ENCODE peak calls at places on chromosomes 7 and 10, in four cellular contexts. One of them, this sample, is unnamed.
A peak's percentile ranks its signal among the peaks of the same experiment; 100 is the strongest.

GRCh38 chr7:157016352-157017041 is 6.0 kb upstream of the MNX1 start:
- DNase-seq in GM12878: peak; percentile 72
- DNase-seq in HepG2: no peak
- DNase-seq in K562: no peak
- DNase-seq in this sample: no peak

GRCh38 chr7:100632951-100633717 is 8.2 kb downstream of the TFR2 start:
- DNase-seq in K562: no peak
- DNase-seq in HepG2: no peak
- DNase-seq in GM12878: no peak
- DNase-seq in this sample: no peak

GRCh38 chr10:59971915-59972314 is 65.6 kb upstream of the CCDC6 start:
- DNase-seq in GM12878: no peak
- DNase-seq in HepG2: peak; percentile 93
- DNase-seq in K562: no peak
- DNase-seq in this sample: no peak

GRCh38 chr10:132532784-132533560 is 4.6 kb upstream of the INPP5A start:
- DNase-seq in K562: no peak
- DNase-seq in GM12878: no peak
- DNase-seq in HepG2: no peak
- DNase-seq in this sample: no peak

GRCh38 chr10:72243822-72244437 is 27.9 kb upstream of the ASCC1 start:
- DNase-seq in K562: peak; percentile 82
- DNase-seq in GM12878: no peak
- DNase-seq in HepG2: no peak
- DNase-seq in this sample: peak; percentile 43

GRCh38 chr7:1693991-1694524 is 24.0 kb downstream of the ELFN1 start:
- DNase-seq in GM12878: no peak
- DNase-seq in K562: peak; percentile 36
- DNase-seq in HepG2: no peak
- DNase-seq in this sample: no peak

GRCh38 chr10:21517983-21518628 is 7.4 kb downstream of the SKIDA1 start:
- DNase-seq in HepG2: no peak
- DNase-seq in GM12878: no peak
- DNase-seq in K562: no peak
- DNase-seq in this sample: no peak

GRCh38 chr10:15265076-15265475 is 96.6 kb upstream of the NMT2 start:
- DNase-seq in GM12878: no peak
- DNase-seq in K562: no peak
- DNase-seq in HepG2: no peak
- DNase-seq in this sample: no peak

GRCh38 chr7:149822353-149822943 is 15.7 kb upstream of the ZNF862 start:
- DNase-seq in GM12878: no peak
- DNase-seq in HepG2: no peak
- DNase-seq in K562: peak; percentile 23
- DNase-seq in this sample: no peak

GRCh38 chr10:73591935-73592699 is 975 bp upstream of the USP54 start:
- DNase-seq in HepG2: peak; percentile 95
- DNase-seq in GM12878: peak; percentile 31
- DNase-seq in K562: peak; percentile 83
- DNase-seq in this sample: peak; percentile 36

GRCh38 chr10:5565205-5565545 is 40.4 kb downstream of the CALML3 start:
- DNase-seq in HepG2: no peak
- DNase-seq in GM12878: no peak
- DNase-seq in K562: no peak
- DNase-seq in this sample: no peak

GRCh38 chr7:131068604-131069021 is 259.1 kb upstream of the MKLN1 start:
- DNase-seq in HepG2: no peak
- DNase-seq in GM12878: no peak
- DNase-seq in K562: no peak
- DNase-seq in this sample: no peak

GRCh38 chr7:5596046-5596895 is 172.6 kb upstream of the TNRC18 start:
- DNase-seq in GM12878: no peak
- DNase-seq in K562: peak; percentile 94
- DNase-seq in HepG2: no peak
- DNase-seq in this sample: no peak

GRCh38 chr7:46554688-46555422 is 633.8 kb upstream of the IGFBP3 start:
- DNase-seq in K562: no peak
- DNase-seq in GM12878: no peak
- DNase-seq in HepG2: no peak
- DNase-seq in this sample: no peak

GRCh38 chr10:104267721-104268690 is 978 bp upstream of the GSTO2 start:
- DNase-seq in GM12878: no peak
- DNase-seq in HepG2: no peak
- DNase-seq in K562: no peak
- DNase-seq in this sample: peak; percentile 18

GRCh38 chr7:146115665-146116451 is 743 bp upstream of the CNTNAP2 start:
- DNase-seq in GM12878: no peak
- DNase-seq in K562: peak; percentile 84
- DNase-seq in HepG2: no peak
- DNase-seq in this sample: peak; percentile 92

GRCh38 chr10:128465697-128466096 is 339.5 kb upstream of the MKI67 start:
- DNase-seq in GM12878: no peak
- DNase-seq in K562: no peak
- DNase-seq in HepG2: no peak
- DNase-seq in this sample: no peak

GRCh38 chr10:107280293-107280692 is 115.8 kb upstream of the SORCS1 start:
- DNase-seq in GM12878: no peak
- DNase-seq in HepG2: no peak
- DNase-seq in K562: no peak
- DNase-seq in this sample: no peak

GRCh38 chr10:48935141-48935540 is 4.5 kb downstream of the LRRC18 start:
- DNase-seq in HepG2: no peak
- DNase-seq in K562: no peak
- DNase-seq in GM12878: no peak
- DNase-seq in this sample: no peak

GRCh38 chr7:157932498-157933218 is 595.9 kb downstream of the DNAJB6 start:
- DNase-seq in K562: no peak
- DNase-seq in HepG2: peak; percentile 28
- DNase-seq in GM12878: no peak
- DNase-seq in this sample: no peak

GRCh38 chr7:131244259-131244852 is 83.3 kb upstream of the MKLN1 start:
- DNase-seq in GM12878: no peak
- DNase-seq in K562: peak; percentile 57
- DNase-seq in HepG2: peak; percentile 35
- DNase-seq in this sample: no peak

GRCh38 chr10:86367339-86367951 is 850 bp upstream of the GRID1 start:
- DNase-seq in K562: no peak
- DNase-seq in GM12878: no peak
- DNase-seq in HepG2: no peak
- DNase-seq in this sample: no peak

GRCh38 chr10:103542764-103543616 is 49.5 kb downstream of the NEURL1 start:
- DNase-seq in GM12878: peak; percentile 13
- DNase-seq in HepG2: peak; percentile 14
- DNase-seq in K562: peak; percentile 41
- DNase-seq in this sample: peak; percentile 64

GRCh38 chr7:144606231-144606630 is 202.7 kb upstream of the NOBOX start:
- DNase-seq in K562: no peak
- DNase-seq in GM12878: no peak
- DNase-seq in HepG2: no peak
- DNase-seq in this sample: no peak

GRCh38 chr7:47571355-47572100 is 10.4 kb downstream of the TNS3 start:
- DNase-seq in GM12878: no peak
- DNase-seq in HepG2: peak; percentile 90
- DNase-seq in K562: no peak
- DNase-seq in this sample: no peak

GRCh38 chr10:44295619-44296222 is 89.2 kb downstream of the CXCL12 start:
- DNase-seq in K562: no peak
- DNase-seq in GM12878: no peak
- DNase-seq in HepG2: no peak
- DNase-seq in this sample: no peak

GRCh38 chr10:3248526-3249255 is 76.1 kb upstream of the PITRM1 start:
- DNase-seq in GM12878: no peak
- DNase-seq in HepG2: no peak
- DNase-seq in K562: peak; percentile 24
- DNase-seq in this sample: no peak

GRCh38 chr7:150686030-150686626 is 622 bp downstream of the GIMAP2 start:
- DNase-seq in K562: no peak
- DNase-seq in GM12878: no peak
- DNase-seq in HepG2: no peak
- DNase-seq in this sample: no peak

GRCh38 chr10:21860718-21861117 is 142.8 kb downstream of the DNAJC1 start:
- DNase-seq in GM12878: peak; percentile 3
- DNase-seq in K562: no peak
- DNase-seq in HepG2: no peak
- DNase-seq in this sample: no peak

GRCh38 chr7:117129538-117129955 is 176.2 kb downstream of the ST7 start:
- DNase-seq in HepG2: no peak
- DNase-seq in GM12878: no peak
- DNase-seq in K562: no peak
- DNase-seq in this sample: no peak

GRCh38 chr10:90887555-90887954 is 15.8 kb downstream of the RPP30 start:
- DNase-seq in GM12878: no peak
- DNase-seq in K562: no peak
- DNase-seq in HepG2: no peak
- DNase-seq in this sample: no peak

GRCh38 chr10:86727459-86727858 is 29.0 kb upstream of the BMPR1A start:
- DNase-seq in GM12878: no peak
- DNase-seq in K562: no peak
- DNase-seq in HepG2: no peak
- DNase-seq in this sample: no peak

GRCh38 chr10:118543714-118544400 is 51.6 kb downstream of the PRLHR start:
- DNase-seq in HepG2: peak; percentile 28
- DNase-seq in K562: peak; percentile 58
- DNase-seq in GM12878: no peak
- DNase-seq in this sample: peak; percentile 79

GRCh38 chr10:44024351-44025116 is 360.4 kb downstream of the CXCL12 start:
- DNase-seq in K562: no peak
- DNase-seq in HepG2: no peak
- DNase-seq in GM12878: no peak
- DNase-seq in this sample: no peak

GRCh38 chr7:108515013-108515412 is 10.9 kb downstream of the PNPLA8 start:
- DNase-seq in GM12878: no peak
- DNase-seq in K562: no peak
- DNase-seq in HepG2: no peak
- DNase-seq in this sample: no peak

GRCh38 chr7:151251328-151251925 is 2.9 kb upstream of the SMARCD3 start:
- DNase-seq in HepG2: no peak
- DNase-seq in K562: peak; percentile 68
- DNase-seq in GM12878: no peak
- DNase-seq in this sample: peak; percentile 85

GRCh38 chr7:50534690-50535290 is 30.4 kb downstream of the DDC start:
- DNase-seq in HepG2: peak; percentile 37
- DNase-seq in GM12878: no peak
- DNase-seq in K562: peak; percentile 93
- DNase-seq in this sample: no peak

GRCh38 chr7:19001854-19002253 is 115.6 kb downstream of the TWIST1 start:
- DNase-seq in K562: no peak
- DNase-seq in GM12878: no peak
- DNase-seq in HepG2: no peak
- DNase-seq in this sample: no peak

GRCh38 chr7:80699030-80699638 is 60.7 kb downstream of the CD36 start:
- DNase-seq in K562: peak; percentile 54
- DNase-seq in GM12878: no peak
- DNase-seq in HepG2: peak; percentile 25
- DNase-seq in this sample: peak; percentile 33
- TF ChIP-seq FOXK2 in K562: no peak
- TF ChIP-seq FOXK2 in GM12878: no peak
- TF ChIP-seq FOXK2 in HepG2: no peak
- TF ChIP-seq FOXK2 in this sample: no peak

GRCh38 chr7:98366562-98366938 is 34.3 kb downstream of the BAIAP2L1 start:
- DNase-seq in GM12878: no peak
- DNase-seq in HepG2: no peak
- DNase-seq in K562: no peak
- DNase-seq in this sample: no peak
- TF ChIP-seq FOXK2 in GM12878: no peak
- TF ChIP-seq FOXK2 in HepG2: no peak
- TF ChIP-seq FOXK2 in K562: no peak
- TF ChIP-seq FOXK2 in this sample: no peak

GRCh38 chr10:79310217-79310865 is 36.9 kb upstream of the PPIF start:
- DNase-seq in GM12878: no peak
- DNase-seq in K562: no peak
- DNase-seq in HepG2: no peak
- DNase-seq in this sample: no peak

GRCh38 chr10:79311581-79312407 is 35.5 kb upstream of the PPIF start:
- DNase-seq in HepG2: no peak
- DNase-seq in K562: no peak
- DNase-seq in GM12878: no peak
- DNase-seq in this sample: no peak

GRCh38 chr10:79308969-79309665 is 38.2 kb upstream of the PPIF start:
- DNase-seq in HepG2: no peak
- DNase-seq in GM12878: no peak
- DNase-seq in K562: no peak
- DNase-seq in this sample: no peak

GRCh38 chr10:79312601-79313187 is 34.6 kb upstream of the PPIF start:
- DNase-seq in GM12878: no peak
- DNase-seq in K562: no peak
- DNase-seq in HepG2: no peak
- DNase-seq in this sample: no peak

DNA sequence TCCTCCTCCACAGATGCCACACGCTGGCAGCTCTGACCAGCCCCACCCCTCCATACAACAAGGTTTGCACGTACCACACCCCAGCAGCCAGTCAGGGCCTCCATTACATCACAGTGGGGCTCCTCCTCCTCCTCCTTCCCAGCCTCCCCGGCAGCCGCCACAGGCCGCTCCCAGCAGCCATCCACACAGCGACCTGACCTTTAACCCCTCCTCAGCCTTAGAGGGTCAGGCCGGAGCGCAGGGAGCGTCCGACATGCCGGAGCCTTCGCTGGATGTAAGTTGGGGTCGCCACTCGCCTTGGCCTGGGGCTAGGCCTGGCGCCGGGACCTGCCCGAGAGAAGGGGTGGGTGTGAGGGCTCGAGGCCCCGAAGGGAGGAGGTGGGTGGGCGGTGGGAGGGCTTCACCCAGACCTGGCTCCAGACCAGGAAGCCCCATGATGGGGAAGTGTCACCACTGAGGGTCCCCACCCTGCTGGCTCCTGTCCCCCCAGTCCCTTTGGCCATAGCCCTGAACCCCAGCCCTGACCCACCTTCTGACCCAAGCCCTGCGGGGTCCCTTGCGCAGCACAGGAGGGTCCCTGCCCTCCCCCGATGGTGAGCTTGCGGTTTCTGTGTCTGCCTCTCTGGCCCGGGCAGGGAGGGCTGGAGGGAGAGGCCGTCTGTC is 36.2 kb upstream of the PPIF start:
- DNase-seq in GM12878: no peak
- DNase-seq in K562: peak; percentile 32
- DNase-seq in HepG2: no peak
- DNase-seq in this sample: no peak
- TF ChIP-seq FOXK2 in GM12878: no peak
- TF ChIP-seq FOXK2 in K562: no peak
- TF ChIP-seq FOXK2 in HepG2: no peak
- TF ChIP-seq FOXK2 in this sample: no peak

DNA sequence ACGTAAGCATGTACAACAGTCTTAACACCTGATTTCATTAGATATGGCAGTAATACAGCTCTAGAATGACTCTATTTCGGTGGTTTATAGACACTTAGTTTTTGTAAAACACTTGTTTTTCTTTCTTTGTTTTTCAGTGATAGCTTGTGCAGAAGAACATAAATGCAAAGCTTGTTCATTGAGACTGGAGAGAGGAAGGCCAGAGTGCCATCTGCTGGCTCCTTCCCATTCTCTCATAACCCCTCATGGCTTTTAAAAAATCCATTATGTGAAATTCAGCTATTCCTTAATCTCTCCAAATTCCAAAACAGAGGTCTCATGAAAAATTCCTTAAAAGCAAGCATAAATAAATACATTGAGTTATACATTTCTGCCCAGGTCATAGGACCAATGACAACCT is 76.3 kb downstream of the CACNB2 start:
- DNase-seq in K562: peak; percentile 5
- DNase-seq in GM12878: no peak
- DNase-seq in HepG2: peak; percentile 3
- DNase-seq in this sample: no peak
- TF ChIP-seq FOXK2 in K562: no peak
- TF ChIP-seq FOXK2 in GM12878: no peak
- TF ChIP-seq FOXK2 in HepG2: no peak
- TF ChIP-seq FOXK2 in this sample: no peak

This sample was measured in HEK293T.